ENCODE peak calls at places on chromosomes 13 and 19, in four cellular contexts. G, K, F and N are unnamed samples.

GRCh38 chr13:71759506-71760225 is 107.3 kb downstream of the DACH1 start:
- DNase-seq in G (no peak), K (no peak), F (peak), N (no peak)

GRCh38 chr13:84985860-84986259 is 813.4 kb downstream of the SLITRK6 start:
- DNase-seq in G (no peak), K (no peak), F (no peak), N (no peak)

GRCh38 chr19:2734589-2735288 is 5.1 kb downstream of the SLC39A3 start:
- DNase-seq in G (no peak), K (no peak), F (no peak), N (no peak)

GRCh38 chr13:71645467-71645866 is 221.5 kb downstream of the DACH1 start:
- DNase-seq in G (no peak), K (no peak), F (no peak), N (no peak)

GRCh38 chr13:76885203-76886004 is 801 bp downstream of the KCTD12 start:
- DNase-seq in G (peak), K (no peak), F (no peak), N (peak)

GRCh38 chr19:14116525-14116917 is 1.0 kb downstream of the PRKACA start:
- DNase-seq in G (no peak), K (no peak), F (no peak), N (no peak)

GRCh38 chr19:41546386-41546789 is 29.6 kb upstream of the CEACAM21 start:
- DNase-seq in G (no peak), K (no peak), F (no peak), N (no peak)

GRCh38 chr19:45243144-45243732 is 2.0 kb downstream of the EXOC3L2 start:
- DNase-seq in G (peak), K (no peak), F (no peak), N (no peak)

GRCh38 chr19:7979011-7979410 is 26.4 kb downstream of the ELAVL1 start:
- DNase-seq in G (no peak), K (no peak), F (no peak), N (no peak)

GRCh38 chr19:35009424-35010415 is 9.6 kb downstream of the GRAMD1A start:
- DNase-seq in G (no peak), K (no peak), F (no peak), N (peak)

GRCh38 chr13:113670541-113670940 is 3.5 kb downstream of the GRK1 start:
- DNase-seq in G (no peak), K (no peak), F (no peak), N (no peak)

GRCh38 chr13:113649212-113649611 is 8.8 kb downstream of the ATP4B start:
- DNase-seq in G (no peak), K (no peak), F (no peak), N (no peak)

GRCh38 chr13:45765464-45765863 is 63.3 kb downstream of the CBY2 start:
- DNase-seq in G (no peak), K (no peak), F (no peak), N (no peak)

GRCh38 chr13:106533940-106534843 is 1.3 kb downstream of the EFNB2 start:
- DNase-seq in G (no peak), K (no peak), F (no peak), N (peak)

GRCh38 chr13:113506871-113507388 is 16.4 kb upstream of the DCUN1D2 start:
- DNase-seq in G (no peak), K (no peak), F (no peak), N (no peak)

DNA sequence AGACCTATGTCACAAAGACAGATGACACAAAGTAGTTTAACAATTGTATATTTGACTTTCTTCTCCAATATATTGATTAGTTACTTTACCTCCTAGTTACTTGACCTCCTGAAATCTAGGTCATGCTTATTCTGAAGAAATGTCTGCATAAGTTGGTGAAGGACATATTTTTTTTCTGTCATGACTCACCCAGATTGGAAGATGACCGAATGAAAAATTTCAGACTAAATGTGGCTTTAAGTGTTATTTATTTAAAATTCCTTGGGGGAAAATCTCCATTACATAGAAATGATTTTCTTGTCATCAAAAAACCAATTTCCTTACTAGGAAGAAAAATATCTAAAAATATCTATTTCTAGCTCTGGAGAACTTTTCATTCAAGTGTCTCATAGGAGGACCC is 217.1 kb downstream of the POSTN start:
- DNase-seq in G (no peak), K (no peak), F (no peak), N (no peak)
- TF ChIP-seq NFIC in G (no peak), K (no peak), F (no peak), N (no peak)

GRCh38 chr13:23497186-23497585 is 63.7 kb upstream of the SACS start:
- DNase-seq in G (no peak), K (no peak), F (no peak), N (no peak)

GRCh38 chr13:23500858-23501257 is 67.4 kb upstream of the SACS start:
- DNase-seq in G (no peak), K (no peak), F (no peak), N (no peak)

DNA sequence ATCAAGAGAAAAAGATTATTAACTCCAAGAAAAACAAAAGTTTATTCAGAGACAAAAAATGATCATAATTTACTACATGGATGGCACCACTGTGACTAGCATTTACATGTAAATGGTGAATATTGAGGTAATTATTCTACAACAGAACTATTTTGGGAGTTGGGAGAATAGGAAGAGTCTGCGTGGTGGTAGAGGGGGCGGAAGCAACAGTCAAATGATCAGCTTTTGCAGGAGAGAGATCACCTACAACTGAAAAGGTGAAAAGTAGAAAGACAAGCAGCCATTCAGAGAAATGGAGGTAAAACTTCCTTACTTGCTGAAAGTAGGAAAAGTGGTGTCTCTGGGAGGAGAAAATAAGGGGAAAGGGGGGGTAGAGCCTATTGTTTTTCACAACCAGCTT is 62.8 kb upstream of the SACS start:
- DNase-seq in G (no peak), K (no peak), F (no peak), N (no peak)
- H2AFZ ChIP-seq in G (no peak), K (no peak), F (no peak), N (no peak)

DNA sequence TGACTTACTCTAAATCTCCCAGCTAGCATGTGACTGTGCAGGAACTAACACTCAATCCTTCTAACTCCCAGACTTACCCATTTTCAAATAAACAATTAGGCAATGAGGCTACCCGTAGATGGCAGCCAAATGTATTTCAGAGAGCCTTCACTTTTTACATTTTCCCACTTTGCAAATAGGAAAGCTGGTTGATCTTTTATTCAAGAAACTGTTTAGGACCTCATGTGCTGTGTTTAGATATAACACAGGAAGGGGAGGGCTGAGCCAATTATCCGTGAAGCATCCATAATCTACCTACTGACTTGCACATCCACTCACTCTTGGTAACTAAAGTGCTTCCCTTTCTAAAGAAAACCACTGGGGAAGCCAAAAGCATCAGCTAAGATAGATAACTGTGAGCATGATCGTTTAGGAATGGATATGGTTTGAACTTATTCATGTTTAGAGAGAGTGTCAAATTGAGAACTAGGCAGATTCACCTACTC is 33.4 kb downstream of the MBNL2 start:
- DNase-seq in G (no peak), K (no peak), F (no peak), N (no peak)
- TF ChIP-seq NFIC in G (no peak), K (no peak), F (no peak), N (no peak)

GRCh38 chr13:90447735-90448103 is 899.8 kb upstream of the MIR17HG start:
- DNase-seq in G (no peak), K (no peak), F (no peak), N (no peak)

GRCh38 chr13:90444232-90444631 is 903.3 kb upstream of the MIR17HG start:
- DNase-seq in G (no peak), K (no peak), F (no peak), N (no peak)

GRCh38 chr13:90447034-90447734 is 900.3 kb upstream of the MIR17HG start:
- DNase-seq in G (no peak), K (no peak), F (no peak), N (no peak)

GRCh38 chr13:90443268-90443667 is 904.2 kb upstream of the MIR17HG start:
- DNase-seq in G (no peak), K (no peak), F (no peak), N (no peak)

GRCh38 chr13:90445179-90445578 is 902.3 kb upstream of the MIR17HG start:
- DNase-seq in G (no peak), K (no peak), F (no peak), N (no peak)
- H2AFZ ChIP-seq in G (no peak), K (no peak), F (no peak), N (peak)

GRCh38 chr19:29549105-29550070 is 23.6 kb downstream of the VSTM2B start:
- DNase-seq in G (no peak), K (no peak), F (no peak), N (no peak)

GRCh38 chr19:29547981-29548380 is 22.2 kb downstream of the VSTM2B start:
- DNase-seq in G (no peak), K (no peak), F (no peak), N (peak)

GRCh38 chr19:29546583-29547190 is 20.9 kb downstream of the VSTM2B start:
- DNase-seq in G (no peak), K (no peak), F (peak), N (peak)

GRCh38 chr19:29547361-29547960 is 21.7 kb downstream of the VSTM2B start:
- DNase-seq in G (no peak), K (no peak), F (no peak), N (no peak)

DNA sequence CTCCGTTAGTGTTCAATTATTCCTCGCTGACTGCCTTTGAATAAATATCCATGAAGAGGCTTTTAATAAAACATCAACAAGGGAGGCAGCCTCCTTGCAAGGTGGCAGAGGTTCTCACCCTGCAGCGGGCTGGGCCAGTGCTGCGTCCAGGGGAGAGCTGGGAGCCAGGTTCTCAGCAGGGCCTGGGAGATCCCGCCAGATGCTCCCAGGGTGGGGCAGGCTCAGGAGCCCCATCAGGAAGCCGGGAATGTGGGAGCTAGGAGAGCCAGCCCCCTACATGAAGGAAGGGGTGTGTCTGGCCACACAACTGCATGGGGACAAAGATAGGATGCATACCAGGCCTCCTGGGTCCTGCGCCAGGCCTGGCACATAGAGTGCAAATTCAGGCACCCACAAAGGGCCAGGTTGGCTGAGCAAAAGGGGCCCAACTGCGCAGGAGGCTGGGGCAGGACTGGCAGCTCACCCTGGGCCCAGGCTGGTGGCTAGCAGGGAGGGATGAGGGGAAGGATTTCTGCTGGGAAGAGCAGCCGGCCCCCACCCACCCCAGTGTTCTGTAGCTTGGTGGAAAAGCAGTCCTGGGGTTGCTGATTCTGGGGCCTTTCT is 22.8 kb downstream of the VSTM2B start:
- DNase-seq in G (no peak), K (no peak), F (no peak), N (no peak)
- TF ChIP-seq NFIC in G (no peak), K (no peak), F (no peak), N (no peak)

GRCh38 chr13:65719831-65720230 is 1510.3 kb downstream of the PCDH9 start:
- DNase-seq in G (no peak), K (no peak), F (no peak), N (no peak)

GRCh38 chr13:65725001-65725400 is 1505.1 kb downstream of the PCDH9 start:
- DNase-seq in G (no peak), K (no peak), F (no peak), N (no peak)

DNA sequence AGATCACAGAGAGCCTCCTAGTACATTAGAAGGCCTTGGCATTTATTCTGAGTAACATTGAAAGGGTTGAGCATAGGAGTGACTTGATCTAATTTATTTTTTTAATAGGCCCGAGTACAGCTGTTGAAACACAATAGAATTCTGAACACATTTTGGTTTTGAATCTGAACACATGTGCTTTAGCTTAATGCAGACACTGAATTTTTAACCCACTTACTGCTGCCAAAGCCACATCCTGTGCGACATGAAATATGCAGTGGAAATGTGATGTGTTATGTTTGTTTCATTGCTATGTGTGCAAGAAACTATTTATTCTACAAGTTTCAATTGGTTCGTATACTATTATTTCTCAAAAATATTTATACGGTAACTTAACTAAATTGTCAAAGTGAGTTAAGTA is 1505.9 kb downstream of the PCDH9 start:
- DNase-seq in G (no peak), K (no peak), F (no peak), N (no peak)
- H2AFZ ChIP-seq in G (no peak), K (no peak), F (no peak), N (no peak)